ENCODE peak calls at places on chromosomes 11 and 22, in five cellular contexts. One of them, this sample, is unnamed.

GRCh38 chr11:47532597-47533213 is 20.2 kb downstream of the CELF1 start:
- DNase-seq in uterus: no peak
- DNase-seq in prostate gland: no peak
- DNase-seq in suprapubic skin: no peak
- DNase-seq in CD8-positive, alpha-beta memory T cell: no peak
- DNase-seq in this sample: no peak

GRCh38 chr11:3888876-3889275 is 33.4 kb downstream of the STIM1 start:
- DNase-seq in prostate gland: no peak
- DNase-seq in suprapubic skin: no peak
- DNase-seq in uterus: no peak
- DNase-seq in CD8-positive, alpha-beta memory T cell: no peak
- DNase-seq in this sample: no peak

GRCh38 chr11:11842426-11843008 is 745 bp downstream of the USP47 start:
- DNase-seq in CD8-positive, alpha-beta memory T cell: peak; percentile 79
- DNase-seq in uterus: peak; percentile 63
- DNase-seq in suprapubic skin: peak; percentile 70
- DNase-seq in prostate gland: peak; percentile 62
- DNase-seq in this sample: peak; percentile 81

GRCh38 chr11:6298605-6299004 is 21.7 kb downstream of the CAVIN3 start:
- DNase-seq in uterus: no peak
- DNase-seq in suprapubic skin: no peak
- DNase-seq in prostate gland: no peak
- DNase-seq in CD8-positive, alpha-beta memory T cell: no peak
- DNase-seq in this sample: peak; percentile 42

GRCh38 chr11:3905080-3905953 is 49.9 kb downstream of the STIM1 start:
- DNase-seq in prostate gland: no peak
- DNase-seq in suprapubic skin: no peak
- DNase-seq in CD8-positive, alpha-beta memory T cell: peak; percentile 81
- DNase-seq in uterus: no peak
- DNase-seq in this sample: peak; percentile 91

GRCh38 chr11:118175600-118176399 is 639 bp downstream of the SCN2B start:
- DNase-seq in suprapubic skin: no peak
- DNase-seq in uterus: no peak
- DNase-seq in prostate gland: no peak
- DNase-seq in CD8-positive, alpha-beta memory T cell: no peak
- DNase-seq in this sample: no peak

GRCh38 chr11:108122166-108122628 is 830 bp downstream of the ACAT1 start:
- DNase-seq in prostate gland: no peak
- DNase-seq in suprapubic skin: no peak
- DNase-seq in uterus: peak; percentile 27
- DNase-seq in CD8-positive, alpha-beta memory T cell: no peak
- DNase-seq in this sample: no peak

GRCh38 chr11:62665630-62666258 is 632 bp downstream of the CSKMT start:
- DNase-seq in CD8-positive, alpha-beta memory T cell: peak; percentile 84
- DNase-seq in prostate gland: peak; percentile 16
- DNase-seq in uterus: peak; percentile 59
- DNase-seq in suprapubic skin: peak; percentile 84
- DNase-seq in this sample: no peak

GRCh38 chr11:48134221-48134922 is 82.2 kb upstream of the OR4B1 start:
- DNase-seq in prostate gland: no peak
- DNase-seq in suprapubic skin: no peak
- DNase-seq in CD8-positive, alpha-beta memory T cell: no peak
- DNase-seq in uterus: no peak
- DNase-seq in this sample: no peak

GRCh38 chr11:19919050-19919561 is 206.5 kb downstream of the NAV2 start:
- DNase-seq in suprapubic skin: no peak
- DNase-seq in uterus: peak; percentile 40
- DNase-seq in CD8-positive, alpha-beta memory T cell: no peak
- DNase-seq in prostate gland: no peak
- DNase-seq in this sample: peak; percentile 69

GRCh38 chr11:131025020-131025419 is 108.7 kb upstream of the SNX19 start:
- DNase-seq in uterus: no peak
- DNase-seq in CD8-positive, alpha-beta memory T cell: no peak
- DNase-seq in suprapubic skin: no peak
- DNase-seq in prostate gland: no peak
- DNase-seq in this sample: no peak

GRCh38 chr11:95108159-95108611 is 18.5 kb downstream of the ENDOD1 start:
- DNase-seq in uterus: peak; percentile 60
- DNase-seq in CD8-positive, alpha-beta memory T cell: no peak
- DNase-seq in suprapubic skin: no peak
- DNase-seq in prostate gland: peak; percentile 52
- DNase-seq in this sample: no peak

GRCh38 chr11:62025429-62026105 is 58.1 kb upstream of the FTH1 start:
- DNase-seq in uterus: peak; percentile 63
- DNase-seq in prostate gland: peak; percentile 24
- DNase-seq in CD8-positive, alpha-beta memory T cell: peak; percentile 91
- DNase-seq in suprapubic skin: peak; percentile 92
- DNase-seq in this sample: no peak

GRCh38 chr11:7673724-7674434 is 579 bp upstream of the CYB5R2 start:
- DNase-seq in CD8-positive, alpha-beta memory T cell: no peak
- DNase-seq in suprapubic skin: peak; percentile 81
- DNase-seq in uterus: peak; percentile 70
- DNase-seq in prostate gland: no peak
- DNase-seq in this sample: no peak

GRCh38 chr11:94794287-94795168 is 26.4 kb downstream of the AMOTL1 start:
- DNase-seq in uterus: peak; percentile 47
- DNase-seq in prostate gland: peak; percentile 69
- DNase-seq in suprapubic skin: peak; percentile 70
- DNase-seq in CD8-positive, alpha-beta memory T cell: no peak
- DNase-seq in this sample: peak; percentile 75

GRCh38 chr22:29742319-29742718 is 22.5 kb downstream of the CABP7 start:
- DNase-seq in prostate gland: no peak
- DNase-seq in suprapubic skin: no peak
- DNase-seq in uterus: no peak
- DNase-seq in CD8-positive, alpha-beta memory T cell: no peak
- DNase-seq in this sample: no peak

GRCh38 chr11:41879186-41879738 is 419.8 kb upstream of the LRRC4C start:
- DNase-seq in CD8-positive, alpha-beta memory T cell: no peak
- DNase-seq in uterus: no peak
- DNase-seq in prostate gland: no peak
- DNase-seq in suprapubic skin: no peak
- DNase-seq in this sample: peak; percentile 94

GRCh38 chr22:32473388-32473952 is 1.1 kb upstream of the FBXO7 start:
- DNase-seq in CD8-positive, alpha-beta memory T cell: peak; percentile 49
- DNase-seq in uterus: no peak
- DNase-seq in prostate gland: no peak
- DNase-seq in suprapubic skin: peak; percentile 61
- DNase-seq in this sample: peak; percentile 60

GRCh38 chr11:92453055-92453454 is 228.4 kb downstream of the FAT3 start:
- DNase-seq in suprapubic skin: no peak
- DNase-seq in uterus: no peak
- DNase-seq in prostate gland: no peak
- DNase-seq in CD8-positive, alpha-beta memory T cell: no peak
- DNase-seq in this sample: no peak

GRCh38 chr11:13328276-13328675 is 50.7 kb downstream of the BMAL1 start:
- DNase-seq in prostate gland: no peak
- DNase-seq in uterus: no peak
- DNase-seq in CD8-positive, alpha-beta memory T cell: no peak
- DNase-seq in suprapubic skin: no peak
- DNase-seq in this sample: no peak

GRCh38 chr11:18312012-18312411 is 9.9 kb downstream of the HPS5 start:
- DNase-seq in prostate gland: no peak
- DNase-seq in suprapubic skin: no peak
- DNase-seq in uterus: no peak
- DNase-seq in CD8-positive, alpha-beta memory T cell: no peak
- DNase-seq in this sample: peak; percentile 30

GRCh38 chr22:22856364-22856763 is 31.3 kb upstream of the IGLL5 start:
- DNase-seq in prostate gland: no peak
- DNase-seq in uterus: no peak
- DNase-seq in suprapubic skin: no peak
- DNase-seq in CD8-positive, alpha-beta memory T cell: no peak
- DNase-seq in this sample: no peak

GRCh38 chr11:117616979-117617378 is 180.0 kb downstream of the DSCAML1 start:
- DNase-seq in prostate gland: no peak
- DNase-seq in suprapubic skin: no peak
- DNase-seq in CD8-positive, alpha-beta memory T cell: no peak
- DNase-seq in uterus: no peak
- DNase-seq in this sample: no peak

GRCh38 chr11:34213366-34213765 is 107.9 kb downstream of the NAT10 start:
- DNase-seq in prostate gland: no peak
- DNase-seq in uterus: no peak
- DNase-seq in suprapubic skin: no peak
- DNase-seq in CD8-positive, alpha-beta memory T cell: no peak
- DNase-seq in this sample: no peak

GRCh38 chr22:38419864-38420172 is 35.2 kb downstream of the KCNJ4 start:
- DNase-seq in uterus: no peak
- DNase-seq in CD8-positive, alpha-beta memory T cell: peak; percentile 17
- DNase-seq in prostate gland: no peak
- DNase-seq in suprapubic skin: no peak
- DNase-seq in this sample: no peak

GRCh38 chr11:115645631-115646271 is 141.5 kb upstream of the CADM1 start:
- DNase-seq in suprapubic skin: no peak
- DNase-seq in prostate gland: no peak
- DNase-seq in uterus: no peak
- DNase-seq in CD8-positive, alpha-beta memory T cell: no peak
- DNase-seq in this sample: no peak

GRCh38 chr11:128405693-128406364 is 181.5 kb downstream of the ETS1 start:
- DNase-seq in prostate gland: no peak
- DNase-seq in uterus: no peak
- DNase-seq in CD8-positive, alpha-beta memory T cell: no peak
- DNase-seq in suprapubic skin: no peak
- DNase-seq in this sample: peak; percentile 28

GRCh38 chr11:76653674-76654309 is 16.8 kb downstream of the LRRC32 start:
- DNase-seq in prostate gland: no peak
- DNase-seq in uterus: peak; percentile 70
- DNase-seq in CD8-positive, alpha-beta memory T cell: no peak
- DNase-seq in suprapubic skin: no peak
- DNase-seq in this sample: peak; percentile 60

GRCh38 chr11:7582338-7582985 is 68.7 kb downstream of the PPFIBP2 start:
- DNase-seq in prostate gland: no peak
- DNase-seq in uterus: no peak
- DNase-seq in suprapubic skin: no peak
- DNase-seq in CD8-positive, alpha-beta memory T cell: no peak
- DNase-seq in this sample: no peak

GRCh38 chr22:50526849-50527801 is 1.7 kb upstream of the SCO2 start:
- DNase-seq in prostate gland: no peak
- DNase-seq in suprapubic skin: no peak
- DNase-seq in uterus: no peak
- DNase-seq in CD8-positive, alpha-beta memory T cell: no peak
- DNase-seq in this sample: no peak

GRCh38 chr11:65112226-65112550 is 516 bp downstream of the TM7SF2 start:
- DNase-seq in prostate gland: no peak
- DNase-seq in CD8-positive, alpha-beta memory T cell: no peak
- DNase-seq in suprapubic skin: no peak
- DNase-seq in uterus: no peak
- DNase-seq in this sample: no peak

GRCh38 chr11:73376803-73377629 is 817 bp downstream of the RELT start:
- DNase-seq in suprapubic skin: peak; percentile 79
- DNase-seq in prostate gland: no peak
- DNase-seq in uterus: peak; percentile 62
- DNase-seq in CD8-positive, alpha-beta memory T cell: peak; percentile 81
- DNase-seq in this sample: peak; percentile 74

GRCh38 chr11:45157247-45158209 is 11.1 kb downstream of the PRDM11 start:
- DNase-seq in CD8-positive, alpha-beta memory T cell: no peak
- DNase-seq in suprapubic skin: no peak
- DNase-seq in uterus: no peak
- DNase-seq in prostate gland: no peak
- DNase-seq in this sample: no peak
- H3K4me1 ChIP-seq in CD8-positive, alpha-beta memory T cell: no peaks in the 10 kb centered on the region
- H3K4me1 ChIP-seq in suprapubic skin: peaks cover 60% of the 10 kb centered on the region
- H3K4me1 ChIP-seq in uterus: peaks cover 25% of the 10 kb centered on the region
- H3K4me1 ChIP-seq in prostate gland: peaks cover 6% of the 10 kb centered on the region
- H3K4me1 ChIP-seq in this sample: no peaks in the 10 kb centered on the region

GRCh38 chr11:120717623-120718022 is 206.1 kb downstream of the GRIK4 start:
- DNase-seq in CD8-positive, alpha-beta memory T cell: no peak
- DNase-seq in uterus: no peak
- DNase-seq in prostate gland: no peak
- DNase-seq in suprapubic skin: no peak
- DNase-seq in this sample: no peak
- H3K4me1 ChIP-seq in CD8-positive, alpha-beta memory T cell: no peaks in the 10 kb centered on the region
- H3K4me1 ChIP-seq in uterus: peaks cover under 1% of the 10 kb centered on the region
- H3K4me1 ChIP-seq in prostate gland: no peaks in the 10 kb centered on the region
- H3K4me1 ChIP-seq in suprapubic skin: peaks cover 16% of the 10 kb centered on the region
- H3K4me1 ChIP-seq in this sample: no peaks in the 10 kb centered on the region

GRCh38 chr22:20232237-20232598 is 35.9 kb downstream of the RTN4R start:
- DNase-seq in CD8-positive, alpha-beta memory T cell: no peak
- DNase-seq in prostate gland: no peak
- DNase-seq in uterus: no peak
- DNase-seq in suprapubic skin: no peak
- DNase-seq in this sample: no peak

GRCh38 chr22:20231499-20232236 is 36.5 kb downstream of the RTN4R start:
- DNase-seq in CD8-positive, alpha-beta memory T cell: no peak
- DNase-seq in uterus: no peak
- DNase-seq in prostate gland: no peak
- DNase-seq in suprapubic skin: no peak
- DNase-seq in this sample: no peak

GRCh38 chr22:20229916-20230775 is 38.0 kb downstream of the RTN4R start:
- DNase-seq in uterus: no peak
- DNase-seq in CD8-positive, alpha-beta memory T cell: no peak
- DNase-seq in suprapubic skin: no peak
- DNase-seq in prostate gland: peak; percentile 16
- DNase-seq in this sample: no peak

GRCh38 chr22:20232781-20233180 is 35.3 kb downstream of the RTN4R start:
- DNase-seq in prostate gland: no peak
- DNase-seq in uterus: no peak
- DNase-seq in CD8-positive, alpha-beta memory T cell: no peak
- DNase-seq in suprapubic skin: no peak
- DNase-seq in this sample: no peak

GRCh38 chr22:20230777-20231420 is 37.2 kb downstream of the RTN4R start:
- DNase-seq in prostate gland: no peak
- DNase-seq in uterus: no peak
- DNase-seq in CD8-positive, alpha-beta memory T cell: no peak
- DNase-seq in suprapubic skin: no peak
- DNase-seq in this sample: no peak
- H3K4me1 ChIP-seq in prostate gland: peaks cover 6% of the 10 kb centered on the region
- H3K4me1 ChIP-seq in uterus: peaks cover 6% of the 10 kb centered on the region
- H3K4me1 ChIP-seq in CD8-positive, alpha-beta memory T cell: no peaks in the 10 kb centered on the region
- H3K4me1 ChIP-seq in suprapubic skin: no peaks in the 10 kb centered on the region
- H3K4me1 ChIP-seq in this sample: no peaks in the 10 kb centered on the region

DNA sequence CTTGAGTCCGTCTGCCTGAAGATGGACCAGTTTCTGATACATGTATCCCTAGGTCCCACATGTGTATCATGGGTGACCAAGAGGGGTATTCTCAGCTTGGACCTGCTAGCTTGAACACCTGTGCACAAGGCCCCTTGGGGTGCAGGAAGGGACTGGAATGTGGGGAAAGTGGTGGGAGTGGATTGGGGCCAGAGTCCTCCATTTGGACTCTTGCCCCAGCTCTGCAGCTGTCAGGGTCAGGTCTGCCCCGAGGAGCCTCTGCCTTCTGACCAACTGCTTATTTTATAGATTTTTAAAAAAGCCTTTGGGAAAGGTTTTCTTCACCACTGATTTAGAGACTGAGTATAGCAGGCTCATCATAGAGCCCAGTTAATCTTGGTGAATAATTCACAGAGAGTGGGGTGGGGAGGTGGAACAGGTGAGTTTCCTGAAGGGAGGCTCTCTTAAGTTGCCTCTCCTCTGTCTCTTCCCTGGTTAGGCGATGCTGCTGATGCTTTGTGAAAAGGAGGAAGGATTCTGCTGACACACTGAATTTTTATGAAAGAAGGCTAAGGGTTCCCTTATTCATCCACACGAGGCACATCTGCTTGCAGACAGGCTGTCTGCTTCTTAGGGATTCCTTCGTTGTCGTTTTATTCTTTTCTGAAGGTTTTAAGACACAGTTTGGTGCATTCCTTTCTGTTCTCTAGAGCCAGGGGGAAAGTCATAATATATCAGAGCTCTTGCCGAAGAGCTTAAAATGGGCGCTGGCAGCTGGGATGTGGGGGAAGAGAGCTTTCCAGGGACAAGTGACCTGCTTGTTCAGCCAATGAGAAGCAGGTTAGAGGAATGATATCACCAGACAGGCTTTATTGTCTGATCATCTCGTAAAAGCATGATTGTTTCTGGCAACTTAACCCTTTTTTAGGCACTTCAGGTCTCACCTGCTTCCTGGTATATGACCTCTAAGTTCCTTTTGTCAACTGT is 19.9 kb downstream of the TRIM44 start:
- DNase-seq in prostate gland: no peak
- DNase-seq in suprapubic skin: no peak
- DNase-seq in CD8-positive, alpha-beta memory T cell: no peak
- DNase-seq in uterus: no peak
- DNase-seq in this sample: no peak
- H3K4me1 ChIP-seq in prostate gland: no peaks in the 10 kb centered on the region
- H3K4me1 ChIP-seq in suprapubic skin: peaks cover 7% of the 10 kb centered on the region
- H3K4me1 ChIP-seq in CD8-positive, alpha-beta memory T cell: peaks cover 7% of the 10 kb centered on the region
- H3K4me1 ChIP-seq in uterus: no peaks in the 10 kb centered on the region
- H3K4me1 ChIP-seq in this sample: peaks cover 5% of the 10 kb centered on the region

This sample was measured in SJSA1.